ENCODE peak calls at places on chromosomes 1 and 21, in eight cellular contexts. B is stimulated activated CD8-positive, alpha-beta memory T cell treated with anti-CD3 and anti-CD28 coated beads, Interleukin-15, amount 100 ng/mL, for 24 hours; C is fibroblast of the aortic adventitia; K is RWPE1; A is AG08396; V is spleen; H is G401; D is choroid plexus epithelial cell. N is an unnamed sample.

GRCh38 chr21:34818663-34819158 is 149.9 kb downstream of the CLIC6 start:
- DNase-seq in B (no peak), C (no peak), K (no peak), A (no peak), V (no peak), H (no peak), D (no peak), N (no peak)

GRCh38 chr1:33008051-33008914 is 28.4 kb downstream of the AK2 start:
- DNase-seq in B (no peak), C (peak), K (no peak), A (no peak), V (no peak), H (no peak), D (peak), N (no peak)

GRCh38 chr1:115069186-115069585 is 20.1 kb downstream of the TSPAN2 start:
- DNase-seq in B (no peak), C (peak), K (no peak), A (no peak), V (no peak), H (no peak), D (no peak), N (no peak)

GRCh38 chr1:203726417-203726867 is 38.5 kb upstream of the LAX1 start:
- DNase-seq in B (no peak), C (no peak), K (no peak), A (no peak), V (no peak), H (no peak), D (no peak), N (no peak)

GRCh38 chr1:28509705-28510349 is 4.0 kb downstream of the RCC1 start:
- DNase-seq in B (peak), C (peak), K (no peak), A (no peak), V (no peak), H (no peak), D (peak), N (no peak)

GRCh38 chr1:93672069-93672468 is 9.6 kb downstream of the BCAR3 start:
- DNase-seq in B (no peak), C (peak), K (no peak), A (no peak), V (no peak), H (no peak), D (peak), N (no peak)

GRCh38 chr1:28966617-28967016 is 52.2 kb downstream of the EPB41 start:
- DNase-seq in B (no peak), C (no peak), K (no peak), A (no peak), V (no peak), H (no peak), D (no peak), N (no peak)

GRCh38 chr1:33985166-33985565 is 121.3 kb downstream of the HMGB4 start:
- DNase-seq in B (no peak), C (peak), K (no peak), A (peak), V (peak), H (peak), D (no peak), N (no peak)

GRCh38 chr1:81452693-81453344 is 347.9 kb upstream of the ADGRL2 start:
- DNase-seq in B (no peak), C (no peak), K (no peak), A (no peak), V (no peak), H (no peak), D (no peak), N (no peak)

GRCh38 chr21:43305811-43306311 is 121.1 kb downstream of the SIK1 start:
- DNase-seq in B (no peak), C (no peak), K (no peak), A (no peak), V (peak), H (no peak), D (no peak), N (no peak)

GRCh38 chr1:10615336-10615735 is 140.6 kb downstream of the PEX14 start:
- DNase-seq in B (no peak), C (no peak), K (no peak), A (no peak), V (peak), H (no peak), D (no peak), N (peak)

GRCh38 chr1:6961289-6961688 is 176.0 kb downstream of the CAMTA1 start:
- DNase-seq in B (no peak), C (no peak), K (no peak), A (no peak), V (no peak), H (no peak), D (no peak), N (no peak)

GRCh38 chr1:94947453-94947852 is 20.5 kb upstream of the CNN3 start:
- DNase-seq in B (no peak), C (peak), K (no peak), A (peak), V (no peak), H (peak), D (peak), N (no peak)

GRCh38 chr1:8969937-8970336 is 24.3 kb downstream of the CA6 start:
- DNase-seq in B (no peak), C (no peak), K (no peak), A (no peak), V (peak), H (no peak), D (no peak), N (no peak)

GRCh38 chr1:181911715-181912114 is 149.8 kb downstream of the ZNF648 start:
- DNase-seq in B (no peak), C (no peak), K (no peak), A (no peak), V (no peak), H (no peak), D (no peak), N (no peak)

GRCh38 chr1:1426496-1426960 is 5.5 kb upstream of the ANKRD65 start:
- DNase-seq in B (no peak), C (no peak), K (no peak), A (no peak), V (peak), H (no peak), D (no peak), N (no peak)

GRCh38 chr1:236122176-236122575 is 20.2 kb upstream of the GPR137B start:
- DNase-seq in B (no peak), C (no peak), K (no peak), A (no peak), V (no peak), H (no peak), D (no peak), N (no peak)

GRCh38 chr1:184299076-184299790 is 87.6 kb upstream of the C1orf21 start:
- DNase-seq in B (no peak), C (peak), K (no peak), A (peak), V (no peak), H (no peak), D (peak), N (no peak)

GRCh38 chr1:154837034-154837678 is 32.9 kb downstream of the KCNN3 start:
- DNase-seq in B (no peak), C (no peak), K (no peak), A (no peak), V (no peak), H (no peak), D (no peak), N (no peak)

GRCh38 chr1:69688178-69688577 is 120.5 kb downstream of the LRRC7 start:
- DNase-seq in B (no peak), C (no peak), K (no peak), A (no peak), V (no peak), H (no peak), D (no peak), N (no peak)

GRCh38 chr1:205066221-205066818 is 17.9 kb downstream of the TMEM81 start:
- DNase-seq in B (no peak), C (peak), K (no peak), A (no peak), V (peak), H (no peak), D (peak), N (no peak)

GRCh38 chr1:2282556-2283270 is 54.6 kb downstream of the SKI start:
- DNase-seq in B (no peak), C (no peak), K (no peak), A (no peak), V (no peak), H (no peak), D (no peak), N (no peak)

GRCh38 chr1:164777518-164777917 is 218.5 kb downstream of the PBX1 start:
- DNase-seq in B (no peak), C (no peak), K (no peak), A (no peak), V (no peak), H (no peak), D (no peak), N (no peak)

GRCh38 chr1:62274496-62274895 is 44.7 kb downstream of the KANK4 start:
- DNase-seq in B (no peak), C (no peak), K (no peak), A (no peak), V (no peak), H (no peak), D (no peak), N (no peak)

GRCh38 chr1:3186526-3186921 is 117.5 kb downstream of the PRDM16 start:
- DNase-seq in B (no peak), C (peak), K (peak), A (peak), V (no peak), H (no peak), D (peak), N (peak)

GRCh38 chr1:19209439-19209989 is 552 bp downstream of the UBR4 start:
- DNase-seq in B (no peak), C (peak), K (peak), A (peak), V (no peak), H (peak), D (peak), N (no peak)

GRCh38 chr1:95042286-95042685 is 30.5 kb downstream of the ALG14 start:
- DNase-seq in B (no peak), C (peak), K (no peak), A (no peak), V (no peak), H (no peak), D (peak), N (peak)

GRCh38 chr21:43741425-43742096 is 22.6 kb downstream of the PDXK start:
- DNase-seq in B (no peak), C (no peak), K (no peak), A (no peak), V (no peak), H (no peak), D (no peak), N (no peak)

GRCh38 chr1:234065794-234066447 is 161.4 kb downstream of the SLC35F3 start:
- DNase-seq in B (peak), C (peak), K (peak), A (peak), V (peak), H (peak), D (peak), N (peak)

GRCh38 chr1:26993237-26994019 is at the start of gene TRNP1:
- DNase-seq in B (peak), C (peak), K (peak), A (peak), V (peak), H (peak), D (peak), N (no peak)

GRCh38 chr1:227428803-227429202 is 110.5 kb upstream of the CDC42BPA start:
- DNase-seq in B (no peak), C (no peak), K (no peak), A (no peak), V (no peak), H (no peak), D (peak), N (no peak)

GRCh38 chr1:1938276-1938573 is 19.1 kb upstream of the TMEM52 start:
- DNase-seq in B (no peak), C (no peak), K (no peak), A (no peak), V (no peak), H (no peak), D (no peak), N (no peak)

GRCh38 chr1:156086256-156086662 is 4.0 kb upstream of the MEX3A start:
- DNase-seq in B (no peak), C (peak), K (no peak), A (no peak), V (no peak), H (no peak), D (peak), N (no peak)

GRCh38 chr1:235266325-235266724 is 61.7 kb downstream of the ARID4B start:
- DNase-seq in B (no peak), C (no peak), K (no peak), A (no peak), V (no peak), H (no peak), D (peak), N (no peak)

N was measured in lower leg skin.